ENCODE peak calls at places on chromosomes 16 and 17, in four cellular contexts. U is GM23248, X is uterus, O is colonic mucosa. P is an unnamed sample.

GRCh38 chr16:57091990-57092785 is at the start of gene CPNE2:
- DNase-seq in U (peak; percentile 64), O (peak; percentile 66), X (peak; percentile 76), P (no peak)

GRCh38 chr17:63497708-63498483 is 21.0 kb downstream of the ACE start:
- DNase-seq in U (no peak), X (no peak), O (no peak), P (no peak)

GRCh38 chr16:1989826-1990335 is at the start of gene SYNGR3:
- DNase-seq in X (no peak), O (no peak), U (peak; percentile 66), P (no peak)

GRCh38 chr17:18981642-18982424 is 22.7 kb downstream of the FAM83G start:
- DNase-seq in O (peak; percentile 94), U (peak; percentile 97), X (no peak), P (no peak)

GRCh38 chr17:82754297-82755208 is 2.7 kb downstream of the TBCD start:
- DNase-seq in X (no peak), U (no peak), O (peak; percentile 58), P (no peak)

GRCh38 chr17:59840329-59840907 is 52.3 kb downstream of the TUBD1 start:
- DNase-seq in U (peak; percentile 36), X (no peak), O (no peak), P (no peak)

GRCh38 chr17:83067718-83068261 is 11.6 kb upstream of the METRNL start:
- DNase-seq in U (peak; percentile 61), X (no peak), O (no peak), P (no peak)

GRCh38 chr16:16109453-16110110 is 113.7 kb downstream of the ABCC6 start:
- DNase-seq in X (no peak), O (no peak), U (no peak), P (no peak)

GRCh38 chr16:68786685-68787418 is 49.8 kb downstream of the CDH1 start:
- DNase-seq in U (peak; percentile 30), O (no peak), X (peak; percentile 22), P (no peak)

GRCh38 chr17:69523252-69523861 is 108.9 kb downstream of the MAP2K6 start:
- DNase-seq in O (peak; percentile 54), U (peak; percentile 74), X (no peak), P (no peak)

GRCh38 chr16:1305823-1306222 is 3.6 kb upstream of the UBE2I start:
- DNase-seq in X (no peak), O (no peak), U (no peak), P (no peak)

DNA sequence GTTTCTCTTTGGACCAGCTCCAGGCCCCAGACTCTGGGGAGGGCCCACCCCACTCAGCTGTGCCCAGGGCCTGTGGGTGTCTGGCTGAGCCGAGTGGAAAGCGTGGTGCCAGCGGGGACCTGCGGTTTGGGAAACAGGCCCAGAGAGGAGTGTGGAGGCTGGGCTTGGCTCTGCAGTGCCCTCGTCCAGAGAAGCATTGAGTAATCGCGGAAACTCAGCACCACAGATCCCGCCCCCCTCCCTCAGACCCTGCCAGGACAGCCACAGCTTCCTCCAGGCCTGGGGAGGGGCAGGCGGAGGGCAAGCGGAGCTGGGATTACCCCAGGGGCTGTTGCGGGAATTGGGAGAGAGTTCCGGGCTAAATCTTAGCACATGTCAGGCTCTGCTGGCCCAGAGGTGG is 14.6 kb upstream of the PITPNA start:
- DNase-seq in U (peak; percentile 96), O (peak; percentile 70), X (peak; percentile 84), P (no peak)
- H3K27ac ChIP-seq in U (peak overlapping the region; percentile 81), O (peak overlapping the region; percentile 76), X (peak overlapping the region; percentile 85), P (no peak overlapping the region)

GRCh38 chr16:89453662-89454321 is 36.6 kb downstream of the ANKRD11 start:
- DNase-seq in O (no peak), X (no peak), U (peak; percentile 46), P (no peak)
- H3K27ac ChIP-seq in O (no peak overlapping the region), X (no peak overlapping the region), U (no peak overlapping the region), P (peak overlapping the region; percentile 6)

GRCh38 chr16:81994485-81994884 is 16.8 kb downstream of the SDR42E1 start:
- DNase-seq in U (peak; percentile 7), O (no peak), X (no peak), P (no peak)
- H3K27ac ChIP-seq in U (no peak overlapping the region), O (no peak overlapping the region), X (no peak overlapping the region), P (no peak overlapping the region)

GRCh38 chr17:39828443-39828842 is 35.7 kb downstream of the IKZF3 start:
- DNase-seq in O (no peak), X (no peak), U (no peak), P (no peak)

GRCh38 chr17:39834017-39834416 is 30.1 kb downstream of the IKZF3 start:
- DNase-seq in O (no peak), X (no peak), U (no peak), P (no peak)

GRCh38 chr17:39836117-39836516 is 28.0 kb downstream of the IKZF3 start:
- DNase-seq in X (no peak), U (no peak), O (no peak), P (no peak)

GRCh38 chr17:39835038-39835786 is 28.9 kb downstream of the IKZF3 start:
- DNase-seq in U (no peak), O (no peak), X (no peak), P (no peak)

GRCh38 chr17:39831588-39831987 is 32.5 kb downstream of the IKZF3 start:
- DNase-seq in O (no peak), X (no peak), U (no peak), P (no peak)
- H3K27ac ChIP-seq in O (no peak overlapping the region), X (no peak overlapping the region), U (no peak overlapping the region), P (no peak overlapping the region)

GRCh38 chr16:66617728-66618127 is 13.2 kb downstream of the CMTM3 start:
- DNase-seq in X (no peak), O (no peak), U (no peak), P (no peak)
- H3K27ac ChIP-seq in X (no peak overlapping the region), O (no peak overlapping the region), U (peak overlapping the region; percentile 97), P (no peak overlapping the region)